ENCODE peak calls at places on chromosomes 6 and 20, in four cellular contexts. G is heart right ventricle, T is GM10248, M is esophagus squamous epithelium. K is an unnamed sample.

GRCh38 chr6:143510991-143511891 is at the start of gene FUCA2:
- DNase-seq in G (peak), M (peak), T (peak), K (peak)

GRCh38 chr6:161722394-161722793 is 448.5 kb upstream of the AGPAT4 start:
- DNase-seq in T (no peak), G (no peak), M (no peak), K (no peak)

GRCh38 chr6:152981989-152982767 is 663 bp downstream of the FBXO5 start:
- DNase-seq in G (peak), M (no peak), T (peak), K (no peak)

GRCh38 chr20:32607324-32607723 is 22.2 kb upstream of the NOL4L start:
- DNase-seq in M (no peak), G (no peak), T (no peak), K (no peak)

GRCh38 chr6:159819932-159820640 is 20.0 kb downstream of the PNLDC1 start:
- DNase-seq in M (no peak), T (peak), G (no peak), K (no peak)

GRCh38 chr6:71433441-71433840 is 144.8 kb downstream of the OGFRL1 start:
- DNase-seq in G (no peak), T (no peak), M (no peak), K (no peak)

GRCh38 chr6:27757307-27757706 is 154.9 kb downstream of the OR2B2 start:
- DNase-seq in M (no peak), G (no peak), T (peak), K (no peak)

GRCh38 chr6:13522639-13523038 is 35.2 kb upstream of the GFOD1 start:
- DNase-seq in M (no peak), G (no peak), T (no peak), K (no peak)

GRCh38 chr20:51022803-51023616 is at the start of gene KCNG1:
- DNase-seq in G (peak), T (peak), M (no peak), K (peak)

GRCh38 chr6:154509421-154510143 is 903 bp downstream of the CNKSR3 start:
- DNase-seq in T (peak), G (no peak), M (no peak), K (peak)

GRCh38 chr6:165895421-165896165 is 232.6 kb upstream of the PDE10A start:
- DNase-seq in M (no peak), T (no peak), G (no peak), K (peak)
- TF ChIP-seq CTCF in M (no peak), T (no peak), G (no peak), K (peak)

GRCh38 chr20:45890997-45891983 is at the start of the genes CTSA and NEURL2:
- DNase-seq in M (peak), G (peak), T (peak), K (peak)
- TF ChIP-seq CTCF in M (no peak), G (peak), T (no peak), K (no peak)

DNA sequence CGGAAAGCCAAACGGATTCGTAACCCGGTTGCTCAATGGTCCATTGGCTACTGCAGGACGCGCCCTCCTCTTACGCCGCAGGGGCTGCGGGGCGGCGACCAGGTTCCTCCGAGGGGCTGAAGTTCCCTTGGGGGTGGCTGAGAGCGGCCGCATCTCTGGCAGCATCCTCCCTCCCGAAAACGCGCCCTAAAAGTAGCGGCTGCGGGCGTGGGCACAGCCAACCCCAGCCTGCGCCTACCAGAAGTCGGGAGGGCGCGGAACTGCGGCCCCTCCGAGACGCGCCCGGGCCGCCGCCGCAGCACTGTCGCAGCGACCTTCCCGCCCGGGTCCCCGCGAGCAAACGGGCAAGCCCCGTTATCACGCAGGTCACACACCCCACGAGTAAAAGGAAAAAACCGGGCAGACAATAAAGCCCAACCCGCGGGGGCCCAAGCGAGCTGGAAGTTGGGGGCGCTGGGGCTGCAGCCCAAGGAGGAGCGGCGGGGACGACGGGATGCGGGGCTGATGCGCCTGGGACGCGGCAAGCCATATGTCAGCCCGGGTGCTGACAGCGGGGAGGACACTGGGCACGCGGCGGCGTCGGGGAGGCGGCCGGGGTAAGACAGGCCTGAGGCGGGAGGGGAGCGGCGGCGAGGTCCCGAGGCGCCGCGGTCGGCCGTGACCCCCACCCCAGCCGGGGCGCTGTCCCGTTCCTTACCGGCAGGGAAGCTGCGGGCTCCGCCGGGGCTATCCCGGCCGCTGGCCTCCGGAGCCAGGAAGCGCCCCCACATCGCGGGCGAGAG is 700 bp downstream of the CEP85L start:
- DNase-seq in G (peak), M (no peak), T (peak), K (peak)
- TF ChIP-seq CTCF in G (no peak), M (peak), T (no peak), K (no peak)

GRCh38 chr20:46816097-46816496 is 78.5 kb upstream of the EYA2 start:
- DNase-seq in M (no peak), T (no peak), G (no peak), K (no peak)

GRCh38 chr20:46823753-46824152 is 70.9 kb upstream of the EYA2 start:
- DNase-seq in T (no peak), G (no peak), M (no peak), K (no peak)

GRCh38 chr20:46823271-46823747 is 71.3 kb upstream of the EYA2 start:
- DNase-seq in T (no peak), M (no peak), G (no peak), K (no peak)

GRCh38 chr20:46816916-46817638 is 77.6 kb upstream of the EYA2 start:
- DNase-seq in M (no peak), T (no peak), G (no peak), K (no peak)

GRCh38 chr20:46820682-46821081 is 74.0 kb upstream of the EYA2 start:
- DNase-seq in T (no peak), G (no peak), M (no peak), K (no peak)
- TF ChIP-seq CTCF in T (no peak), G (no peak), M (peak), K (no peak)

GRCh38 chr20:31543966-31544598 is 29.8 kb downstream of the HM13 start:
- DNase-seq in M (no peak), G (no peak), T (no peak), K (peak)
- TF ChIP-seq CTCF in M (no peak), G (no peak), T (no peak), K (no peak)

GRCh38 chr20:34997171-34997570 is 41.5 kb downstream of the MYH7B start:
- DNase-seq in T (no peak), G (no peak), M (no peak), K (no peak)
- TF ChIP-seq CTCF in T (no peak), G (no peak), M (no peak), K (no peak)

GRCh38 chr6:30480536-30481156 is 8.7 kb upstream of the HLA-E start:
- DNase-seq in G (no peak), T (no peak), M (no peak), K (peak)

GRCh38 chr6:30483677-30484279 is 5.5 kb upstream of the HLA-E start:
- DNase-seq in M (no peak), G (peak), T (peak), K (peak)

GRCh38 chr6:30485236-30485635 is 4.1 kb upstream of the HLA-E start:
- DNase-seq in G (no peak), M (no peak), T (no peak), K (no peak)

DNA sequence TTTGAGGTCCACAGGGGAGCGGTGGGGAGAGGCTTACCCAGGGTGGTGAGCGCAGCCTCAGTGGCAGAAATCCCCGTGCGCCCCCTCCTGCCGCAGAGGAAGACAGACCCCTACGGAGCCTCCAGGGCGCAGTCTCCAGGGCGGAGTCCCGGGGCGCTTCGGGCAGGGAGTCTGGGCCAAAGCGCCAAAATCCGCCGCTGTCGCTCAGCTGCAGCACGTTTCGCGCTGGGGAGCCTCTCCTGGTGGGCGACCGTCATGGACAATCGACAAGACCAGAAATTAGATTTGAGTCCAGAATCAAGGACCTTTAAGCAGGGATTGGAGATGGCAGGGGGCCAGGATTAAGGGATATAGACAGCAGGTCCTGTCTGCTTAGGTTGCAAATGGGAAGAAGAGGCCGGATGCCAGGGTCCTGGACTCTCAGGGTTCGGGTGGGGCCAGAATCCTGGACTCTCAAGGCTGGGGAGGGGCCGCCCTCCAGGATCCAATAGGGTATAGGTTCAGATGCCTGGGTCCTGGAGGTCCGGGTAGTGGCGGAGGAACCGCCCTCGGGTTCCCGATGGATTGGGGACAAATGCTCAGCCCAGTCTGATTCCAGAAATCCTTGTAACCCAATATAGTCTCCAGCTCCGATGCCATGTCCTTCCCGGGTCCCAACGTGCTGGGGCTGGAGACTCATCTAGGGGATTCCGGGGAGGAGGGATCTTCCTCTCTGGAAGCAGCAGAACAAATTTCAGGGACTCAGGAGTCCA is 7.9 kb upstream of the HLA-E start:
- DNase-seq in G (no peak), T (no peak), M (no peak), K (no peak)
- TF ChIP-seq CTCF in G (no peak), T (no peak), M (no peak), K (no peak)

DNA sequence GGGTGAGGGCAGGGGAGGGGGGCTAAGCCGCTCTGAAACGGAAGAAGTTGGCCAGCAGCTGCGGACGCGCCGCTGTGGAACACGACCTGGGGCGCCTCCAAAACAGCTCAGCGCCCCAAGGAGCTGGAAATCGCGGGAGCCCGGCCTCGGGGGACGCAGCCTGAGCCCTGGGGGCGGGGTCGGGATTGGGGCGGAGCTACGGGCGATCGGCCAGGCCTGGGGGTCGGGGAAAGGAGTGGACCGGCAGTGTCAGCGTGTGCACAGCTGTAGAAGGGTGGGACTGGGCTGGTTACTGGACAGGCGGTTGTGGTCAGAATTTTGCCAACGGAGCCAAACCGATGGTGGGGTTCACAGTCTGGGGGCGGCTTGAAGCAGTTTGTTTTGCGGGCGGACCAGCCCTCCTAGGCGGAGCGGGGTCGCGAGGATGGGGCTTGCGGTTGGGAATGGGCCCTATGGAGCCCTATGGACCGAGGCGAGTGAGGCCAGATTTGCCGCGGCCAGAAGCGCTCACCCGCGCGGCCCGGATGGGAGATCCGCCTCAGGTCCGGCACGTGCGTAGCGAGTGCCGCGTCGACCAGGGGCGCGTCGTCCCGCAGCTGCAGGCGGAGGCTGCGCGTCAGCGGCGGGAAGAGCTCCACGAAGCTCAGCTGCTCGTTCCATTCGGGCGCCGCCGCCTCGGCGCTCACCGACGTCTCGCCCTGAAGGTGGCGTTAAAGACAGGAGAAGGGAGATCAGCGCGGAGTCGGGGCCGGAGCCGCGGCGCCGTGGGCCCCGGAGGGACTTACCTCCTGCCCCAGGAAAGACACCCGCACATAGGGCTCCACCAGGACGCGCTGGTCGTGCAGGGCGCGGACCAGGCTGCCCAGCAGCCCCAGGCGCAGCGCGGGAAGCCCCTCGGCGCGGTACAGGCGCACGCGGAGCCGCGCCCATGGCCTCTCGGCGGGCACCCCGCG is 14.3 kb upstream of the SPAG4 start:
- DNase-seq in G (peak), T (peak), M (no peak), K (no peak)
- TF ChIP-seq CTCF in G (peak), T (peak), M (peak), K (no peak)

K was measured in Calu3.